ENCODE peak calls at places on chromosomes 2 and 18, in nine cellular contexts. Q is T-helper 9 cell; G is fibroblast of lung; F is EL; X is prostate gland; S is T1000; P is stimulated activated CD4-positive, alpha-beta T cell treated with anti-CD3 and anti-CD28 coated beads, Interleukin-1b, Interleukin-23, amount 100 ng/mL, for 4 hours; N is mesendoderm; R is left lobe of liver. T is an unnamed sample.

GRCh38 chr18:55252053-55252675 is 292.9 kb upstream of the CCDC68 start:
- DNase-seq in G (no peak), Q (no peak), P (no peak), F (peak), R (no peak), N (no peak), X (no peak), S (no peak), T (no peak)

GRCh38 chr2:12262681-12263436 is 453.9 kb upstream of the TRIB2 start:
- DNase-seq in P (no peak), G (peak), R (no peak), N (no peak), X (no peak), F (peak), Q (no peak), S (no peak), T (no peak)

GRCh38 chr2:168920504-168921157 is 19.5 kb downstream of the G6PC2 start:
- DNase-seq in N (peak), F (peak), S (no peak), Q (no peak), R (no peak), X (no peak), P (no peak), G (peak), T (peak)

GRCh38 chr18:38243291-38243690 is 677.7 kb upstream of the CELF4 start:
- DNase-seq in S (no peak), G (no peak), N (no peak), R (no peak), Q (no peak), F (no peak), P (no peak), X (no peak), T (no peak)

GRCh38 chr18:905948-906415 is 1.3 kb downstream of the ADCYAP1 start:
- DNase-seq in X (no peak), R (no peak), Q (no peak), P (no peak), N (peak), F (no peak), S (no peak), G (no peak), T (no peak)

GRCh38 chr2:235727891-235728380 is 234.1 kb downstream of the AGAP1 start:
- DNase-seq in S (no peak), X (no peak), G (no peak), N (no peak), F (no peak), P (no peak), R (no peak), Q (no peak), T (no peak)

GRCh38 chr2:151976945-151977353 is 121.9 kb downstream of the CACNB4 start:
- DNase-seq in S (no peak), R (no peak), G (no peak), X (no peak), N (no peak), P (no peak), Q (no peak), F (no peak), T (no peak)

GRCh38 chr2:139099721-139100120 is 319.5 kb upstream of the NXPH2 start:
- DNase-seq in G (no peak), N (no peak), R (no peak), F (no peak), S (no peak), P (no peak), Q (no peak), X (no peak), T (no peak)

GRCh38 chr2:231378028-231378722 is 17.3 kb upstream of the B3GNT7 start:
- DNase-seq in P (no peak), Q (no peak), R (no peak), S (no peak), N (peak), F (no peak), X (no peak), G (no peak), T (peak)

GRCh38 chr2:241499146-241499965 is 9.0 kb downstream of the STK25 start:
- DNase-seq in N (no peak), F (no peak), G (no peak), R (no peak), X (no peak), Q (no peak), S (no peak), P (no peak), T (no peak)

GRCh38 chr2:223856021-223856420 is 18.6 kb upstream of the AP1S3 start:
- DNase-seq in S (no peak), R (no peak), N (no peak), X (no peak), Q (no peak), F (no peak), P (no peak), G (no peak), T (no peak)

GRCh38 chr2:201130524-201131186 is 14.7 kb downstream of the CFLAR start:
- DNase-seq in N (no peak), S (no peak), F (peak), Q (no peak), P (no peak), R (no peak), G (peak), X (no peak), T (no peak)

GRCh38 chr2:102057502-102058292 is 65.9 kb downstream of the IL1R2 start:
- DNase-seq in R (peak), S (no peak), P (no peak), F (no peak), N (no peak), X (no peak), Q (no peak), G (peak), T (no peak)

GRCh38 chr2:20422679-20423271 is 24.1 kb upstream of the RHOB start:
- DNase-seq in G (peak), P (no peak), N (peak), Q (no peak), S (no peak), F (peak), R (peak), X (no peak), T (no peak)

GRCh38 chr2:53036196-53036595 is 731.4 kb upstream of the CHAC2 start:
- DNase-seq in Q (no peak), S (no peak), G (peak), X (no peak), N (no peak), R (no peak), F (peak), P (no peak), T (no peak)

GRCh38 chr2:22340711-22341110 is 1044.3 kb upstream of the KLHL29 start:
- DNase-seq in N (no peak), Q (no peak), R (no peak), X (no peak), S (no peak), P (no peak), G (no peak), F (no peak), T (no peak)

GRCh38 chr2:61889212-61889956 is 928 bp upstream of the CCT4 start:
- DNase-seq in R (no peak), F (no peak), P (no peak), N (no peak), Q (no peak), X (no peak), G (no peak), S (no peak), T (peak)

GRCh38 chr2:120469486-120469885 is 123.5 kb downstream of the INHBB start:
- DNase-seq in G (peak), Q (no peak), X (no peak), R (no peak), F (peak), N (no peak), S (no peak), P (no peak), T (no peak)

GRCh38 chr2:95323347-95324155 is 26.4 kb downstream of the KCNIP3 start:
- DNase-seq in F (no peak), P (no peak), S (no peak), G (peak), N (peak), R (no peak), Q (no peak), X (no peak), T (peak)

GRCh38 chr2:134155134-134155533 is 98.7 kb upstream of the MGAT5 start:
- DNase-seq in Q (no peak), N (no peak), X (no peak), P (no peak), G (no peak), R (no peak), S (no peak), F (no peak), T (no peak)

GRCh38 chr2:13308989-13309388 is 592.3 kb downstream of the TRIB2 start:
- DNase-seq in R (no peak), S (no peak), Q (no peak), X (no peak), G (no peak), F (no peak), P (no peak), N (no peak), T (no peak)

GRCh38 chr2:216792222-216793001 is 67.5 kb downstream of the TNP1 start:
- DNase-seq in F (peak), P (no peak), R (no peak), S (no peak), N (peak), Q (no peak), G (peak), X (no peak), T (no peak)

GRCh38 chr2:157261199-157261782 is 3.8 kb downstream of the GALNT5 start:
- DNase-seq in Q (no peak), F (peak), G (peak), X (no peak), N (peak), P (peak), S (no peak), R (no peak), T (peak)

GRCh38 chr2:6183231-6183630 is 491.0 kb downstream of the SOX11 start:
- DNase-seq in Q (no peak), G (no peak), R (no peak), F (no peak), S (no peak), X (no peak), N (no peak), P (no peak), T (no peak)

GRCh38 chr2:10303174-10303633 is 500 bp downstream of the HPCAL1 start:
- DNase-seq in P (no peak), S (no peak), X (no peak), G (peak), R (no peak), Q (no peak), N (no peak), F (no peak), T (no peak)

GRCh38 chr2:173134703-173135102 is 59.1 kb downstream of the MAP3K20 start:
- DNase-seq in G (peak), X (no peak), R (no peak), S (no peak), P (no peak), N (peak), Q (no peak), F (no peak), T (no peak)

GRCh38 chr2:154189963-154190362 is 318.2 kb downstream of the GALNT13 start:
- DNase-seq in G (no peak), N (no peak), S (no peak), X (no peak), P (no peak), Q (no peak), F (no peak), R (no peak), T (no peak)

GRCh38 chr2:21910832-21911507 is 787.2 kb downstream of the TDRD15 start:
- DNase-seq in F (no peak), X (no peak), R (no peak), P (no peak), Q (no peak), N (no peak), G (no peak), S (no peak), T (no peak)

GRCh38 chr2:152546230-152546837 is 170.9 kb downstream of the PRPF40A start:
- DNase-seq in X (no peak), G (no peak), N (no peak), R (no peak), S (no peak), P (no peak), F (no peak), Q (no peak), T (no peak)

GRCh38 chr2:190765386-190766173 is 115.0 kb upstream of the GLS start:
- DNase-seq in G (peak), P (no peak), Q (no peak), X (no peak), N (no peak), R (no peak), S (no peak), F (peak), T (no peak)

GRCh38 chr18:7844418-7844817 is 277.3 kb downstream of the PTPRM start:
- DNase-seq in S (no peak), P (no peak), G (no peak), X (no peak), R (no peak), F (peak), N (no peak), Q (no peak), T (no peak)

GRCh38 chr2:38409136-38409903 is 32.2 kb upstream of the ATL2 start:
- DNase-seq in N (no peak), X (peak), G (no peak), P (no peak), R (peak), Q (no peak), F (no peak), S (no peak), T (peak)

GRCh38 chr2:20348542-20348941 is 2.1 kb downstream of the PUM2 start:
- DNase-seq in Q (no peak), R (no peak), N (peak), X (no peak), G (no peak), P (no peak), S (no peak), F (no peak), T (peak)

GRCh38 chr2:136327162-136327852 is 209.4 kb upstream of the CXCR4 start:
- DNase-seq in N (peak), R (no peak), G (peak), X (no peak), S (no peak), Q (peak), F (peak), P (peak), T (no peak)

GRCh38 chr2:156333274-156333950 is 891 bp upstream of the NR4A2 start:
- DNase-seq in G (no peak), R (peak), X (no peak), N (no peak), P (no peak), Q (no peak), S (no peak), F (no peak), T (peak)

GRCh38 chr2:163565192-163565591 is 170.6 kb downstream of the FIGN start:
- DNase-seq in P (no peak), Q (no peak), G (no peak), X (no peak), S (no peak), F (no peak), R (no peak), N (no peak), T (no peak)

GRCh38 chr18:22265838-22266237 is 96.4 kb downstream of the GATA6 start:
- DNase-seq in P (no peak), X (no peak), G (no peak), F (no peak), R (no peak), S (no peak), Q (no peak), N (no peak), T (no peak)

GRCh38 chr2:25566694-25567093 is 106.7 kb downstream of the DTNB start:
- DNase-seq in Q (no peak), F (no peak), N (no peak), X (no peak), P (no peak), R (no peak), G (no peak), S (no peak), T (no peak)